ENCODE peak calls at places on chromosomes 11 and 22, in seven cellular contexts. F is CD4-positive, alpha-beta memory T cell; O is NCI-H2081; R is central memory CD4-positive, alpha-beta T cell; E is HEK293T; Y is naive thymus-derived CD8-positive, alpha-beta T cell; T is GM03348. Q is an unnamed sample.
A peak's percentile ranks its signal among the peaks of the same experiment; 100 is the strongest.

GRCh38 chr11:119205080-119205479 is 1.1 kb upstream of the CBL start:
- DNase-seq in F (no peak), O (no peak), R (no peak), E (no peak), Y (no peak), T (no peak), Q (no peak)

GRCh38 chr22:39923689-39924088 is 22.8 kb downstream of the GRAP2 start:
- DNase-seq in F (no peak), O (no peak), R (no peak), E (no peak), Y (no peak), T (no peak), Q (no peak)

GRCh38 chr11:114172871-114173444 is 113.4 kb downstream of the ZBTB16 start:
- DNase-seq in F (no peak), O (peak; percentile 58), R (peak; percentile 24), E (no peak), Y (peak; percentile 76), T (no peak), Q (no peak)

GRCh38 chr22:37282385-37282677 is at the start of gene CYTH4:
- DNase-seq in F (peak; percentile 87), O (no peak), R (peak; percentile 63), E (no peak), Y (peak; percentile 63), T (no peak), Q (no peak)

GRCh38 chr22:49152146-49152929 is 675.3 kb downstream of the BRD1 start:
- DNase-seq in F (no peak), O (no peak), R (no peak), E (no peak), Y (no peak), T (no peak), Q (no peak)

GRCh38 chr22:27585141-27585540 is 216.4 kb downstream of the MN1 start:
- DNase-seq in F (no peak), O (no peak), R (no peak), E (no peak), Y (no peak), T (no peak), Q (no peak)

GRCh38 chr11:64534950-64535349 is 56.1 kb upstream of the SLC22A12 start:
- DNase-seq in F (no peak), O (no peak), R (no peak), E (no peak), Y (no peak), T (no peak), Q (no peak)

GRCh38 chr22:48838846-48839730 is 988.6 kb downstream of the BRD1 start:
- DNase-seq in F (no peak), O (no peak), R (no peak), E (no peak), Y (no peak), T (no peak), Q (no peak)

GRCh38 chr11:61718046-61718531 is 34.3 kb upstream of the MYRF start:
- DNase-seq in F (no peak), O (no peak), R (no peak), E (no peak), Y (no peak), T (peak; percentile 41), Q (no peak)

GRCh38 chr11:119114351-119114750 is 7.0 kb upstream of the HINFP start:
- DNase-seq in F (no peak), O (no peak), R (no peak), E (no peak), Y (no peak), T (no peak), Q (no peak)

GRCh38 chr11:86473991-86474833 is 99.5 kb downstream of the CCDC81 start:
- DNase-seq in F (no peak), O (no peak), R (no peak), E (no peak), Y (no peak), T (no peak), Q (no peak)

Q was measured in CMK.